ENCODE peak calls at places on chromosomes 4 and X, in seven cellular contexts. One of them, this sample, is unnamed.

GRCh38 chr4:147741190-147741788 is 9.4 kb downstream of the ARHGAP10 start:
- DNase-seq in activated CD4-positive, alpha-beta T cell treated with anti-CD3 and anti-CD28 coated beads for 24 hours: no peak
- DNase-seq in stimulated activated CD8-positive, alpha-beta memory T cell treated with anti-CD3 and anti-CD28 coated beads, Interleukin-7, amount 100 ng/mL, for 24 hours: no peak
- DNase-seq in neural crest cell: no peak
- DNase-seq in fibroblast of lung: peak; percentile 91
- DNase-seq in NCI-H2029: no peak
- DNase-seq in GM23248: peak; percentile 42
- DNase-seq in this sample: no peak

GRCh38 chr4:32219306-32220075 is 1499.3 kb downstream of the PCDH7 start:
- DNase-seq in neural crest cell: no peak
- DNase-seq in activated CD4-positive, alpha-beta T cell treated with anti-CD3 and anti-CD28 coated beads for 24 hours: no peak
- DNase-seq in GM23248: no peak
- DNase-seq in NCI-H2029: no peak
- DNase-seq in stimulated activated CD8-positive, alpha-beta memory T cell treated with anti-CD3 and anti-CD28 coated beads, Interleukin-7, amount 100 ng/mL, for 24 hours: no peak
- DNase-seq in fibroblast of lung: peak; percentile 52
- DNase-seq in this sample: no peak

GRCh38 chr4:88134536-88135361 is 23.7 kb downstream of the ABCG2 start:
- DNase-seq in stimulated activated CD8-positive, alpha-beta memory T cell treated with anti-CD3 and anti-CD28 coated beads, Interleukin-7, amount 100 ng/mL, for 24 hours: no peak
- DNase-seq in activated CD4-positive, alpha-beta T cell treated with anti-CD3 and anti-CD28 coated beads for 24 hours: no peak
- DNase-seq in NCI-H2029: no peak
- DNase-seq in GM23248: no peak
- DNase-seq in neural crest cell: no peak
- DNase-seq in fibroblast of lung: no peak
- DNase-seq in this sample: no peak

GRCh38 chr4:27894951-27895350 is 1034.3 kb downstream of the STIM2 start:
- DNase-seq in GM23248: no peak
- DNase-seq in stimulated activated CD8-positive, alpha-beta memory T cell treated with anti-CD3 and anti-CD28 coated beads, Interleukin-7, amount 100 ng/mL, for 24 hours: no peak
- DNase-seq in activated CD4-positive, alpha-beta T cell treated with anti-CD3 and anti-CD28 coated beads for 24 hours: no peak
- DNase-seq in neural crest cell: no peak
- DNase-seq in NCI-H2029: no peak
- DNase-seq in fibroblast of lung: peak; percentile 1
- DNase-seq in this sample: no peak

GRCh38 chrX:40700640-40701342 is 34.6 kb downstream of the MED14 start:
- DNase-seq in neural crest cell: no peak
- DNase-seq in activated CD4-positive, alpha-beta T cell treated with anti-CD3 and anti-CD28 coated beads for 24 hours: no peak
- DNase-seq in fibroblast of lung: no peak
- DNase-seq in stimulated activated CD8-positive, alpha-beta memory T cell treated with anti-CD3 and anti-CD28 coated beads, Interleukin-7, amount 100 ng/mL, for 24 hours: no peak
- DNase-seq in GM23248: no peak
- DNase-seq in NCI-H2029: peak; percentile 27
- DNase-seq in this sample: no peak

GRCh38 chr4:86935499-86935832 is 655 bp downstream of the AFF1 start:
- DNase-seq in neural crest cell: no peak
- DNase-seq in NCI-H2029: no peak
- DNase-seq in fibroblast of lung: no peak
- DNase-seq in stimulated activated CD8-positive, alpha-beta memory T cell treated with anti-CD3 and anti-CD28 coated beads, Interleukin-7, amount 100 ng/mL, for 24 hours: no peak
- DNase-seq in GM23248: no peak
- DNase-seq in activated CD4-positive, alpha-beta T cell treated with anti-CD3 and anti-CD28 coated beads for 24 hours: no peak
- DNase-seq in this sample: no peak

GRCh38 chr4:26789208-26789607 is 71.4 kb upstream of the STIM2 start:
- DNase-seq in activated CD4-positive, alpha-beta T cell treated with anti-CD3 and anti-CD28 coated beads for 24 hours: no peak
- DNase-seq in GM23248: no peak
- DNase-seq in neural crest cell: no peak
- DNase-seq in stimulated activated CD8-positive, alpha-beta memory T cell treated with anti-CD3 and anti-CD28 coated beads, Interleukin-7, amount 100 ng/mL, for 24 hours: no peak
- DNase-seq in fibroblast of lung: peak; percentile 18
- DNase-seq in NCI-H2029: no peak
- DNase-seq in this sample: no peak

GRCh38 chr4:140955528-140956094 is 177.7 kb downstream of the RNF150 start:
- DNase-seq in stimulated activated CD8-positive, alpha-beta memory T cell treated with anti-CD3 and anti-CD28 coated beads, Interleukin-7, amount 100 ng/mL, for 24 hours: no peak
- DNase-seq in NCI-H2029: no peak
- DNase-seq in fibroblast of lung: no peak
- DNase-seq in neural crest cell: no peak
- DNase-seq in GM23248: no peak
- DNase-seq in activated CD4-positive, alpha-beta T cell treated with anti-CD3 and anti-CD28 coated beads for 24 hours: no peak
- DNase-seq in this sample: no peak

GRCh38 chr4:174317531-174317930 is 33.8 kb downstream of the CEP44 start:
- DNase-seq in fibroblast of lung: no peak
- DNase-seq in neural crest cell: no peak
- DNase-seq in NCI-H2029: peak; percentile 57
- DNase-seq in activated CD4-positive, alpha-beta T cell treated with anti-CD3 and anti-CD28 coated beads for 24 hours: no peak
- DNase-seq in stimulated activated CD8-positive, alpha-beta memory T cell treated with anti-CD3 and anti-CD28 coated beads, Interleukin-7, amount 100 ng/mL, for 24 hours: no peak
- DNase-seq in GM23248: peak; percentile 5
- DNase-seq in this sample: no peak

GRCh38 chr4:2804973-2805501 is 12.2 kb downstream of the SH3BP2 start:
- DNase-seq in activated CD4-positive, alpha-beta T cell treated with anti-CD3 and anti-CD28 coated beads for 24 hours: no peak
- DNase-seq in GM23248: no peak
- DNase-seq in stimulated activated CD8-positive, alpha-beta memory T cell treated with anti-CD3 and anti-CD28 coated beads, Interleukin-7, amount 100 ng/mL, for 24 hours: no peak
- DNase-seq in NCI-H2029: no peak
- DNase-seq in neural crest cell: no peak
- DNase-seq in fibroblast of lung: no peak
- DNase-seq in this sample: no peak

GRCh38 chr4:72275381-72275780 is 243.6 kb downstream of the NPFFR2 start:
- DNase-seq in stimulated activated CD8-positive, alpha-beta memory T cell treated with anti-CD3 and anti-CD28 coated beads, Interleukin-7, amount 100 ng/mL, for 24 hours: no peak
- DNase-seq in fibroblast of lung: peak; percentile 1
- DNase-seq in GM23248: peak; percentile 37
- DNase-seq in neural crest cell: no peak
- DNase-seq in activated CD4-positive, alpha-beta T cell treated with anti-CD3 and anti-CD28 coated beads for 24 hours: no peak
- DNase-seq in NCI-H2029: no peak
- DNase-seq in this sample: no peak

GRCh38 chrX:13090261-13091110 is 46.1 kb upstream of the FAM9C start:
- DNase-seq in activated CD4-positive, alpha-beta T cell treated with anti-CD3 and anti-CD28 coated beads for 24 hours: no peak
- DNase-seq in NCI-H2029: no peak
- DNase-seq in neural crest cell: no peak
- DNase-seq in stimulated activated CD8-positive, alpha-beta memory T cell treated with anti-CD3 and anti-CD28 coated beads, Interleukin-7, amount 100 ng/mL, for 24 hours: no peak
- DNase-seq in fibroblast of lung: no peak
- DNase-seq in GM23248: no peak
- DNase-seq in this sample: no peak

GRCh38 chrX:1072637-1073377 is 139.6 kb downstream of the CRLF2 start:
- DNase-seq in neural crest cell: peak; percentile 6
- DNase-seq in GM23248: no peak
- DNase-seq in fibroblast of lung: no peak
- DNase-seq in NCI-H2029: no peak
- DNase-seq in stimulated activated CD8-positive, alpha-beta memory T cell treated with anti-CD3 and anti-CD28 coated beads, Interleukin-7, amount 100 ng/mL, for 24 hours: no peak
- DNase-seq in activated CD4-positive, alpha-beta T cell treated with anti-CD3 and anti-CD28 coated beads for 24 hours: no peak
- DNase-seq in this sample: no peak

GRCh38 chr4:141356936-141357335 is 136.2 kb downstream of the ZNF330 start:
- DNase-seq in stimulated activated CD8-positive, alpha-beta memory T cell treated with anti-CD3 and anti-CD28 coated beads, Interleukin-7, amount 100 ng/mL, for 24 hours: no peak
- DNase-seq in NCI-H2029: no peak
- DNase-seq in neural crest cell: peak; percentile 8
- DNase-seq in fibroblast of lung: no peak
- DNase-seq in GM23248: no peak
- DNase-seq in activated CD4-positive, alpha-beta T cell treated with anti-CD3 and anti-CD28 coated beads for 24 hours: no peak
- DNase-seq in this sample: no peak

GRCh38 chr4:153025402-153025801 is 89.3 kb downstream of the FHDC1 start:
- DNase-seq in GM23248: no peak
- DNase-seq in activated CD4-positive, alpha-beta T cell treated with anti-CD3 and anti-CD28 coated beads for 24 hours: no peak
- DNase-seq in fibroblast of lung: no peak
- DNase-seq in stimulated activated CD8-positive, alpha-beta memory T cell treated with anti-CD3 and anti-CD28 coated beads, Interleukin-7, amount 100 ng/mL, for 24 hours: no peak
- DNase-seq in NCI-H2029: no peak
- DNase-seq in neural crest cell: no peak
- DNase-seq in this sample: no peak

GRCh38 chr4:105895609-105896460 is 564 bp downstream of the NPNT start:
- DNase-seq in GM23248: peak; percentile 19
- DNase-seq in NCI-H2029: peak; percentile 23
- DNase-seq in fibroblast of lung: peak; percentile 2
- DNase-seq in stimulated activated CD8-positive, alpha-beta memory T cell treated with anti-CD3 and anti-CD28 coated beads, Interleukin-7, amount 100 ng/mL, for 24 hours: no peak
- DNase-seq in neural crest cell: peak; percentile 23
- DNase-seq in activated CD4-positive, alpha-beta T cell treated with anti-CD3 and anti-CD28 coated beads for 24 hours: no peak
- DNase-seq in this sample: no peak

GRCh38 chrX:20594985-20595384 is 328.3 kb upstream of the RPS6KA3 start:
- DNase-seq in fibroblast of lung: peak; percentile 34
- DNase-seq in activated CD4-positive, alpha-beta T cell treated with anti-CD3 and anti-CD28 coated beads for 24 hours: no peak
- DNase-seq in stimulated activated CD8-positive, alpha-beta memory T cell treated with anti-CD3 and anti-CD28 coated beads, Interleukin-7, amount 100 ng/mL, for 24 hours: no peak
- DNase-seq in neural crest cell: no peak
- DNase-seq in GM23248: peak; percentile 35
- DNase-seq in NCI-H2029: no peak
- DNase-seq in this sample: no peak

GRCh38 chrX:41785685-41786084 is 61.7 kb downstream of the GPR82 start:
- DNase-seq in activated CD4-positive, alpha-beta T cell treated with anti-CD3 and anti-CD28 coated beads for 24 hours: no peak
- DNase-seq in GM23248: peak; percentile 47
- DNase-seq in NCI-H2029: no peak
- DNase-seq in stimulated activated CD8-positive, alpha-beta memory T cell treated with anti-CD3 and anti-CD28 coated beads, Interleukin-7, amount 100 ng/mL, for 24 hours: no peak
- DNase-seq in neural crest cell: no peak
- DNase-seq in fibroblast of lung: peak; percentile 43
- DNase-seq in this sample: no peak

GRCh38 chr4:112842513-112842912 is 205.6 kb downstream of the LARP7 start:
- DNase-seq in NCI-H2029: no peak
- DNase-seq in GM23248: no peak
- DNase-seq in neural crest cell: no peak
- DNase-seq in fibroblast of lung: no peak
- DNase-seq in activated CD4-positive, alpha-beta T cell treated with anti-CD3 and anti-CD28 coated beads for 24 hours: no peak
- DNase-seq in stimulated activated CD8-positive, alpha-beta memory T cell treated with anti-CD3 and anti-CD28 coated beads, Interleukin-7, amount 100 ng/mL, for 24 hours: no peak
- DNase-seq in this sample: no peak

GRCh38 chr4:39390603-39391002 is 16.1 kb upstream of the KLB start:
- DNase-seq in fibroblast of lung: no peak
- DNase-seq in stimulated activated CD8-positive, alpha-beta memory T cell treated with anti-CD3 and anti-CD28 coated beads, Interleukin-7, amount 100 ng/mL, for 24 hours: no peak
- DNase-seq in NCI-H2029: no peak
- DNase-seq in activated CD4-positive, alpha-beta T cell treated with anti-CD3 and anti-CD28 coated beads for 24 hours: no peak
- DNase-seq in neural crest cell: no peak
- DNase-seq in GM23248: no peak
- DNase-seq in this sample: no peak

GRCh38 chr4:81550005-81550896 is 78.5 kb upstream of the RASGEF1B start:
- DNase-seq in activated CD4-positive, alpha-beta T cell treated with anti-CD3 and anti-CD28 coated beads for 24 hours: no peak
- DNase-seq in stimulated activated CD8-positive, alpha-beta memory T cell treated with anti-CD3 and anti-CD28 coated beads, Interleukin-7, amount 100 ng/mL, for 24 hours: no peak
- DNase-seq in GM23248: no peak
- DNase-seq in neural crest cell: no peak
- DNase-seq in NCI-H2029: no peak
- DNase-seq in fibroblast of lung: no peak
- DNase-seq in this sample: no peak

GRCh38 chr4:98148856-98149255 is 5.6 kb upstream of the STPG2 start:
- DNase-seq in NCI-H2029: peak; percentile 39
- DNase-seq in activated CD4-positive, alpha-beta T cell treated with anti-CD3 and anti-CD28 coated beads for 24 hours: no peak
- DNase-seq in GM23248: no peak
- DNase-seq in stimulated activated CD8-positive, alpha-beta memory T cell treated with anti-CD3 and anti-CD28 coated beads, Interleukin-7, amount 100 ng/mL, for 24 hours: no peak
- DNase-seq in neural crest cell: no peak
- DNase-seq in fibroblast of lung: no peak
- DNase-seq in this sample: no peak

GRCh38 chr4:76947369-76947768 is 2.2 kb upstream of the SEPTIN11 start:
- DNase-seq in GM23248: no peak
- DNase-seq in activated CD4-positive, alpha-beta T cell treated with anti-CD3 and anti-CD28 coated beads for 24 hours: no peak
- DNase-seq in stimulated activated CD8-positive, alpha-beta memory T cell treated with anti-CD3 and anti-CD28 coated beads, Interleukin-7, amount 100 ng/mL, for 24 hours: no peak
- DNase-seq in NCI-H2029: no peak
- DNase-seq in neural crest cell: no peak
- DNase-seq in fibroblast of lung: no peak
- DNase-seq in this sample: no peak

GRCh38 chr4:147736458-147736857 is 4.6 kb downstream of the ARHGAP10 start:
- DNase-seq in GM23248: peak; percentile 84
- DNase-seq in neural crest cell: no peak
- DNase-seq in NCI-H2029: no peak
- DNase-seq in activated CD4-positive, alpha-beta T cell treated with anti-CD3 and anti-CD28 coated beads for 24 hours: no peak
- DNase-seq in fibroblast of lung: peak; percentile 92
- DNase-seq in stimulated activated CD8-positive, alpha-beta memory T cell treated with anti-CD3 and anti-CD28 coated beads, Interleukin-7, amount 100 ng/mL, for 24 hours: no peak
- DNase-seq in this sample: no peak

GRCh38 chr4:149752729-149753128 is 62.9 kb downstream of the IQCM start:
- DNase-seq in GM23248: no peak
- DNase-seq in stimulated activated CD8-positive, alpha-beta memory T cell treated with anti-CD3 and anti-CD28 coated beads, Interleukin-7, amount 100 ng/mL, for 24 hours: no peak
- DNase-seq in fibroblast of lung: no peak
- DNase-seq in neural crest cell: no peak
- DNase-seq in NCI-H2029: no peak
- DNase-seq in activated CD4-positive, alpha-beta T cell treated with anti-CD3 and anti-CD28 coated beads for 24 hours: no peak
- DNase-seq in this sample: no peak

GRCh38 chr4:127616898-127617297 is 15.9 kb upstream of the INTU start:
- DNase-seq in neural crest cell: no peak
- DNase-seq in stimulated activated CD8-positive, alpha-beta memory T cell treated with anti-CD3 and anti-CD28 coated beads, Interleukin-7, amount 100 ng/mL, for 24 hours: no peak
- DNase-seq in activated CD4-positive, alpha-beta T cell treated with anti-CD3 and anti-CD28 coated beads for 24 hours: no peak
- DNase-seq in NCI-H2029: no peak
- DNase-seq in fibroblast of lung: no peak
- DNase-seq in GM23248: peak; percentile 11
- DNase-seq in this sample: no peak

GRCh38 chr4:90792689-90793088 is 665.5 kb downstream of the CCSER1 start:
- DNase-seq in neural crest cell: no peak
- DNase-seq in stimulated activated CD8-positive, alpha-beta memory T cell treated with anti-CD3 and anti-CD28 coated beads, Interleukin-7, amount 100 ng/mL, for 24 hours: no peak
- DNase-seq in activated CD4-positive, alpha-beta T cell treated with anti-CD3 and anti-CD28 coated beads for 24 hours: no peak
- DNase-seq in fibroblast of lung: no peak
- DNase-seq in GM23248: no peak
- DNase-seq in NCI-H2029: no peak
- DNase-seq in this sample: no peak

GRCh38 chrX:16222123-16222522 is 54.8 kb downstream of the MAGEB17 start:
- DNase-seq in NCI-H2029: no peak
- DNase-seq in stimulated activated CD8-positive, alpha-beta memory T cell treated with anti-CD3 and anti-CD28 coated beads, Interleukin-7, amount 100 ng/mL, for 24 hours: no peak
- DNase-seq in fibroblast of lung: peak; percentile 72
- DNase-seq in activated CD4-positive, alpha-beta T cell treated with anti-CD3 and anti-CD28 coated beads for 24 hours: no peak
- DNase-seq in neural crest cell: no peak
- DNase-seq in GM23248: peak; percentile 47
- DNase-seq in this sample: no peak

This sample was measured in dorsolateral prefrontal cortex.